ENCODE peak calls at places on chromosome 16, in ten cellular contexts. M is T-helper 17 cell; J is mesenteric fat pad; R is activated CD4-positive, alpha-beta T cell treated with anti-CD3 and anti-CD28 coated beads for 24 hours; F is tibial artery; V is sciatic nerve; U is DMS53; H is GM19239; P is prostate gland; S is AG08395. Q is an unnamed sample.

GRCh38 chr16:84502075-84502474 is 2.4 kb downstream of the MEAK7 start:
- DNase-seq in J (no peak), S (no peak), M (no peak), V (peak), R (no peak), H (no peak), U (no peak), F (peak), P (no peak), Q (no peak)

GRCh38 chr16:88764913-88765349 is 20.1 kb downstream of the PIEZO1 start:
- DNase-seq in R (no peak), U (no peak), M (no peak), P (peak), V (no peak), J (no peak), S (no peak), H (no peak), F (no peak), Q (no peak)

GRCh38 chr16:14117051-14117450 is 45.9 kb downstream of the MRTFB start:
- DNase-seq in M (no peak), F (no peak), S (no peak), P (no peak), J (no peak), U (no peak), H (no peak), R (no peak), V (no peak), Q (no peak)

GRCh38 chr16:57019746-57020145 is 30.4 kb downstream of the NLRC5 start:
- DNase-seq in M (no peak), S (peak), V (no peak), J (peak), H (no peak), U (no peak), P (no peak), R (no peak), F (no peak), Q (no peak)

GRCh38 chr16:59697746-59698145 is 963.6 kb upstream of the GOT2 start:
- DNase-seq in U (no peak), J (no peak), P (no peak), S (no peak), R (no peak), H (no peak), M (no peak), F (no peak), V (no peak), Q (no peak)

GRCh38 chr16:49276646-49277385 is 4.8 kb downstream of the CBLN1 start:
- DNase-seq in H (no peak), R (no peak), M (no peak), P (no peak), J (no peak), S (no peak), V (no peak), F (no peak), U (no peak), Q (no peak)

GRCh38 chr16:85484337-85485295 is 128.5 kb upstream of the GSE1 start:
- DNase-seq in P (no peak), S (no peak), V (no peak), H (no peak), F (no peak), M (no peak), U (peak), J (no peak), R (no peak), Q (peak)

GRCh38 chr16:2420035-2420434 is 9.2 kb upstream of the CCNF start:
- DNase-seq in R (no peak), V (no peak), M (no peak), P (no peak), H (no peak), J (no peak), U (no peak), S (no peak), F (no peak), Q (no peak)

GRCh38 chr16:68995011-68995504 is 110.4 kb upstream of the HAS3 start:
- DNase-seq in U (peak), V (no peak), S (peak), F (no peak), P (peak), R (no peak), M (no peak), J (no peak), H (no peak), Q (peak)

GRCh38 chr16:832652-833336 is 32.3 kb upstream of the GNG13 start:
- DNase-seq in F (no peak), S (no peak), R (no peak), M (no peak), J (no peak), V (no peak), H (no peak), U (no peak), P (no peak), Q (no peak)

GRCh38 chr16:4260360-4260759 is 12.5 kb downstream of the TFAP4 start:
- DNase-seq in M (no peak), V (no peak), P (peak), R (no peak), H (no peak), S (no peak), F (no peak), U (peak), J (no peak), Q (peak)

GRCh38 chr16:15502041-15502725 is 67.8 kb downstream of the BMERB1 start:
- DNase-seq in R (no peak), P (no peak), J (no peak), V (no peak), F (no peak), S (peak), H (no peak), M (no peak), U (peak), Q (no peak)

GRCh38 chr16:23557779-23558330 is 328 bp downstream of the UBFD1 start:
- DNase-seq in V (peak), U (peak), S (peak), R (peak), P (peak), F (no peak), M (peak), H (peak), J (peak), Q (no peak)